ENCODE peak calls at places on chromosome 7, in ten cellular contexts. C is endodermal cell; L is activated T-helper 1 cell treated with Interleukin-2 at 50 U/mL for 16 hours; P is dorsolateral prefrontal cortex; R is heart left ventricle; O is fibroblast of pulmonary artery; G is KBM-7; S is naive thymus-derived CD8-positive, alpha-beta T cell; E is fibroblast of the conjunctiva; K is GM12891. V is an unnamed sample.
A peak's percentile ranks its signal among the peaks of the same experiment; 100 is the strongest.

GRCh38 chr7:44072364-44073231 is 7.2 kb upstream of the PGAM2 start:
- DNase-seq in C (peak; percentile 92), L (no peak), P (peak; percentile 70), R (peak; percentile 84), O (peak; percentile 86), G (peak; percentile 48), S (peak; percentile 41), E (peak; percentile 75), K (peak; percentile 53), V (no peak)

GRCh38 chr7:49438281-49438680 is 335.2 kb upstream of the VWC2 start:
- DNase-seq in C (no peak), L (no peak), P (no peak), R (no peak), O (no peak), G (no peak), S (no peak), E (no peak), K (no peak), V (no peak)

GRCh38 chr7:116733924-116734591 is 62.1 kb downstream of the MET start:
- DNase-seq in C (no peak), L (no peak), P (no peak), R (no peak), O (no peak), G (no peak), S (no peak), E (no peak), K (no peak), V (no peak)

GRCh38 chr7:128032605-128033235 is 1.5 kb upstream of the LRRC4 start:
- DNase-seq in C (peak; percentile 78), L (no peak), P (peak; percentile 77), R (peak; percentile 30), O (no peak), G (no peak), S (peak; percentile 19), E (no peak), K (peak; percentile 24), V (no peak)

GRCh38 chr7:20340839-20341238 is 10.1 kb downstream of the ITGB8 start:
- DNase-seq in C (no peak), L (no peak), P (no peak), R (no peak), O (peak; percentile 51), G (no peak), S (no peak), E (no peak), K (no peak), V (no peak)

GRCh38 chr7:33447980-33448379 is 318.6 kb downstream of the BBS9 start:
- DNase-seq in C (no peak), L (no peak), P (no peak), R (peak; percentile 18), O (peak; percentile 35), G (no peak), S (no peak), E (no peak), K (no peak), V (no peak)

GRCh38 chr7:42189535-42189934 is 47.5 kb downstream of the GLI3 start:
- DNase-seq in C (no peak), L (no peak), P (no peak), R (no peak), O (peak; percentile 25), G (no peak), S (no peak), E (no peak), K (no peak), V (no peak)

GRCh38 chr7:107631588-107631987 is 29.0 kb upstream of the SLC26A4 start:
- DNase-seq in C (no peak), L (no peak), P (no peak), R (no peak), O (no peak), G (no peak), S (no peak), E (no peak), K (no peak), V (no peak)

GRCh38 chr7:15561840-15562239 is at the start of gene AGMO:
- DNase-seq in C (no peak), L (no peak), P (peak; percentile 49), R (peak; percentile 75), O (peak; percentile 28), G (no peak), S (no peak), E (peak; percentile 37), K (no peak), V (no peak)

GRCh38 chr7:55348502-55348901 is 16.6 kb upstream of the LANCL2 start:
- DNase-seq in C (no peak), L (no peak), P (no peak), R (no peak), O (peak; percentile 43), G (no peak), S (no peak), E (no peak), K (no peak), V (no peak)

GRCh38 chr7:151438864-151439601 is 908 bp downstream of the CRYGN start:
- DNase-seq in C (no peak), L (no peak), P (no peak), R (no peak), O (no peak), G (no peak), S (no peak), E (no peak), K (no peak), V (no peak)

GRCh38 chr7:151009340-151010001 is 14.8 kb downstream of the ATG9B start:
- DNase-seq in C (peak; percentile 78), L (no peak), P (no peak), R (no peak), O (no peak), G (no peak), S (no peak), E (no peak), K (no peak), V (no peak)

GRCh38 chr7:91759205-91759863 is 121.2 kb downstream of the MTERF1 start:
- DNase-seq in C (peak; percentile 83), L (no peak), P (no peak), R (no peak), O (peak; percentile 29), G (no peak), S (no peak), E (no peak), K (no peak), V (no peak)

GRCh38 chr7:78803471-78803870 is 650.0 kb downstream of the MAGI2 start:
- DNase-seq in C (no peak), L (no peak), P (no peak), R (no peak), O (no peak), G (no peak), S (no peak), E (no peak), K (no peak), V (no peak)

GRCh38 chr7:159114981-159115380 is 29.7 kb downstream of the VIPR2 start:
- DNase-seq in C (peak; percentile 27), L (no peak), P (no peak), R (no peak), O (no peak), G (no peak), S (no peak), E (no peak), K (no peak), V (no peak)

GRCh38 chr7:107179326-107180163 is 10.7 kb downstream of the HBP1 start:
- DNase-seq in C (no peak), L (no peak), P (no peak), R (no peak), O (peak; percentile 31), G (no peak), S (no peak), E (no peak), K (no peak), V (no peak)

GRCh38 chr7:69067397-69067796 is 530.9 kb upstream of the AUTS2 start:
- DNase-seq in C (peak; percentile 86), L (no peak), P (no peak), R (no peak), O (peak; percentile 17), G (peak; percentile 4), S (no peak), E (no peak), K (no peak), V (no peak)

GRCh38 chr7:195830-196128 is 3.4 kb downstream of the FAM20C start:
- DNase-seq in C (no peak), L (no peak), P (no peak), R (no peak), O (no peak), G (no peak), S (no peak), E (no peak), K (no peak), V (no peak)

GRCh38 chr7:73833251-73833919 is 2.6 kb downstream of the CLDN4 start:
- DNase-seq in C (peak; percentile 80), L (no peak), P (no peak), R (no peak), O (no peak), G (no peak), S (no peak), E (no peak), K (no peak), V (no peak)

GRCh38 chr7:99768471-99768870 is 15.5 kb downstream of the CYP3A4 start:
- DNase-seq in C (no peak), L (no peak), P (no peak), R (no peak), O (no peak), G (no peak), S (no peak), E (no peak), K (no peak), V (no peak)

GRCh38 chr7:69225544-69225943 is 372.7 kb upstream of the AUTS2 start:
- DNase-seq in C (no peak), L (no peak), P (no peak), R (no peak), O (no peak), G (no peak), S (no peak), E (no peak), K (no peak), V (no peak)

V was measured in effector memory CD4-positive, alpha-beta T cell.